ENCODE peak calls at places on chromosome 15, in six cellular contexts. E is activated T-helper 9 cell treated with anti-CD3 and anti-CD28 coated beads, Interleukin-2, amount 50 U/mL, for 16 hours; P is left colon; S is stimulated activated CD4-positive, alpha-beta T cell treated with anti-CD3 and anti-CD28 coated beads, Interleukin-2, amount 100 ng/mL, for 48 hours; H is amniotic stem cell; G is psoas muscle. I is an unnamed sample.

GRCh38 chr15:63986751-63987341 is 59.4 kb downstream of the DAPK2 start:
- DNase-seq in P (no peak), H (no peak), G (no peak), E (no peak), S (no peak), I (no peak)

GRCh38 chr15:99589801-99590200 is 24.0 kb downstream of the MEF2A start:
- DNase-seq in E (no peak), H (no peak), G (no peak), P (no peak), S (no peak), I (no peak)

GRCh38 chr15:71329509-71330260 is 214.4 kb downstream of the THSD4 start:
- DNase-seq in S (no peak), H (no peak), P (peak; percentile 60), G (peak; percentile 31), E (no peak), I (no peak)

GRCh38 chr15:101501703-101502373 is 12.3 kb upstream of the PCSK6 start:
- DNase-seq in S (peak; percentile 57), H (no peak), E (no peak), P (peak; percentile 56), G (peak; percentile 43), I (no peak)

GRCh38 chr15:37098468-37099320 is 1.7 kb downstream of the MEIS2 start:
- DNase-seq in P (peak; percentile 23), S (no peak), G (peak; percentile 54), E (no peak), H (no peak), I (peak; percentile 30)

GRCh38 chr15:67085818-67086649 is 20.6 kb downstream of the SMAD3 start:
- DNase-seq in E (no peak), P (no peak), S (no peak), G (no peak), H (no peak), I (no peak)

GRCh38 chr15:81224232-81224631 is 27.6 kb downstream of the IL16 start:
- DNase-seq in G (peak; percentile 51), H (no peak), S (no peak), P (no peak), E (no peak), I (no peak)

GRCh38 chr15:40115670-40116093 is 7.0 kb upstream of the BMF start:
- DNase-seq in E (no peak), H (no peak), S (no peak), P (peak; percentile 57), G (no peak), I (peak; percentile 73)

GRCh38 chr15:40536501-40536900 is 28.3 kb downstream of the CCDC32 start:
- DNase-seq in E (no peak), H (no peak), G (no peak), S (no peak), P (no peak), I (no peak)

GRCh38 chr15:60656491-60657284 is 177.7 kb upstream of the ICE2 start:
- DNase-seq in P (no peak), G (no peak), S (no peak), E (no peak), H (no peak), I (no peak)

GRCh38 chr15:63165166-63165859 is 8.0 kb upstream of the RPS27L start:
- DNase-seq in G (no peak), S (no peak), P (no peak), E (no peak), H (no peak), I (no peak)

GRCh38 chr15:63497642-63498100 is 6.7 kb upstream of the USP3 start:
- DNase-seq in S (no peak), H (no peak), G (no peak), E (peak; percentile 52), P (peak; percentile 64), I (no peak)

GRCh38 chr15:74781673-74782595 is at the start of gene CSK:
- DNase-seq in H (peak; percentile 30), S (peak; percentile 76), P (peak; percentile 80), E (peak; percentile 68), G (peak; percentile 82), I (no peak)

GRCh38 chr15:58077427-58077826 is 11.9 kb upstream of the ALDH1A2 start:
- DNase-seq in S (no peak), H (no peak), E (no peak), G (no peak), P (no peak), I (no peak)

GRCh38 chr15:64749167-64749566 is 26.2 kb downstream of the RBPMS2 start:
- DNase-seq in G (peak; percentile 60), P (no peak), E (no peak), S (no peak), H (peak; percentile 4), I (no peak)

GRCh38 chr15:76335851-76336253 is 721 bp upstream of the ISL2 start:
- DNase-seq in S (no peak), G (no peak), P (no peak), H (no peak), E (no peak), I (peak; percentile 21)

GRCh38 chr15:83282859-83283812 is 1.3 kb downstream of the BNC1 start:
- DNase-seq in H (no peak), S (no peak), G (peak; percentile 23), E (no peak), P (no peak), I (no peak)

GRCh38 chr15:52780172-52780980 is 9.8 kb downstream of the ONECUT1 start:
- DNase-seq in H (peak; percentile 11), E (peak; percentile 39), G (peak; percentile 54), S (peak; percentile 67), P (peak; percentile 74), I (no peak)

GRCh38 chr15:40080847-40081246 is 27.8 kb downstream of the BMF start:
- DNase-seq in G (no peak), P (no peak), S (no peak), H (no peak), E (no peak), I (no peak)

GRCh38 chr15:78507831-78508160 is 419 bp downstream of the HYKK start:
- DNase-seq in H (no peak), P (no peak), G (no peak), S (no peak), E (no peak), I (no peak)

GRCh38 chr15:31264534-31265089 is 62.0 kb upstream of the KLF13 start:
- DNase-seq in E (no peak), S (no peak), G (no peak), P (no peak), H (no peak), I (no peak)

GRCh38 chr15:72421484-72421883 is 23.4 kb downstream of the TMEM202 start:
- DNase-seq in P (no peak), G (no peak), H (no peak), S (no peak), E (no peak), I (no peak)

GRCh38 chr15:76823903-76824302 is 81.2 kb downstream of the SCAPER start:
- DNase-seq in H (no peak), G (no peak), S (no peak), P (no peak), E (no peak), I (no peak)

GRCh38 chr15:35141743-35142356 is 56.8 kb upstream of the NANOGP8 start:
- DNase-seq in P (no peak), S (no peak), G (no peak), H (peak; percentile 36), E (no peak), I (no peak)

GRCh38 chr15:95733931-95734330 is 596.6 kb upstream of the NR2F2 start:
- DNase-seq in S (no peak), P (no peak), G (no peak), H (no peak), E (no peak), I (no peak)

I was measured in GM19239.